ENCODE peak calls at places on chromosomes 16 and 17, in nine cellular contexts. L, M, G, W, Z, T, Q, N and R are unnamed samples.

GRCh38 chr16:55240933-55241332 is 83.1 kb upstream of the IRX6 start:
- DNase-seq in L (no peak), M (no peak), G (no peak), W (no peak), Z (no peak), T (no peak), Q (no peak), N (no peak), R (no peak)

GRCh38 chr17:74215332-74215727 is 2.0 kb downstream of the TTYH2 start:
- DNase-seq in L (no peak), M (peak), G (no peak), W (no peak), Z (no peak), T (peak), Q (no peak), N (no peak), R (no peak)

GRCh38 chr17:31089461-31089860 is 5.3 kb upstream of the NF1 start:
- DNase-seq in L (no peak), M (no peak), G (no peak), W (no peak), Z (no peak), T (no peak), Q (no peak), N (no peak), R (no peak)

GRCh38 chr16:24677388-24677787 is 52.1 kb upstream of the TNRC6A start:
- DNase-seq in L (no peak), M (no peak), G (no peak), W (no peak), Z (no peak), T (no peak), Q (no peak), N (no peak), R (no peak)

GRCh38 chr16:11257131-11257938 is 1.3 kb upstream of the SOCS1 start:
- DNase-seq in L (peak), M (peak), G (peak), W (peak), Z (peak), T (peak), Q (no peak), N (peak), R (peak)

GRCh38 chr16:2874584-2875362 is 8.2 kb upstream of the FLYWCH2 start:
- DNase-seq in L (peak), M (peak), G (peak), W (peak), Z (peak), T (peak), Q (no peak), N (peak), R (peak)

GRCh38 chr16:8721693-8722348 is 47.4 kb downstream of the ABAT start:
- DNase-seq in L (no peak), M (no peak), G (no peak), W (no peak), Z (no peak), T (no peak), Q (no peak), N (no peak), R (no peak)

GRCh38 chr17:26774291-26775218 is 519.4 kb upstream of the WSB1 start:
- DNase-seq in L (no peak), M (no peak), G (peak), W (no peak), Z (no peak), T (no peak), Q (no peak), N (no peak), R (no peak)

GRCh38 chr17:17165666-17166308 is 40.3 kb downstream of the PLD6 start:
- DNase-seq in L (no peak), M (no peak), G (peak), W (no peak), Z (no peak), T (no peak), Q (no peak), N (no peak), R (no peak)

GRCh38 chr17:81905424-81905875 is 3.4 kb downstream of the NPB start:
- DNase-seq in L (no peak), M (no peak), G (no peak), W (no peak), Z (no peak), T (no peak), Q (no peak), N (no peak), R (no peak)

GRCh38 chr17:28657756-28658155 is 4.0 kb downstream of the SDF2 start:
- DNase-seq in L (no peak), M (no peak), G (no peak), W (peak), Z (no peak), T (no peak), Q (no peak), N (no peak), R (peak)

GRCh38 chr17:45688820-45689219 is 95.3 kb upstream of the CRHR1 start:
- DNase-seq in L (no peak), M (no peak), G (no peak), W (no peak), Z (no peak), T (no peak), Q (no peak), N (no peak), R (no peak)

GRCh38 chr17:12402963-12403622 is 262.6 kb upstream of the MYOCD start:
- DNase-seq in L (no peak), M (no peak), G (no peak), W (peak), Z (no peak), T (no peak), Q (peak), N (no peak), R (no peak)

GRCh38 chr17:83053021-83053778 is 26.2 kb upstream of the METRNL start:
- DNase-seq in L (peak), M (no peak), G (peak), W (peak), Z (no peak), T (peak), Q (no peak), N (no peak), R (no peak)

GRCh38 chr17:16593356-16594102 is 24.5 kb upstream of the ZNF287 start:
- DNase-seq in L (no peak), M (no peak), G (no peak), W (peak), Z (no peak), T (no peak), Q (no peak), N (no peak), R (peak)

GRCh38 chr16:29154100-29154499 is 169.2 kb downstream of the LAT start:
- DNase-seq in L (no peak), M (peak), G (peak), W (no peak), Z (no peak), T (no peak), Q (no peak), N (peak), R (no peak)

GRCh38 chr17:43215341-43215740 is 3.7 kb downstream of the TMEM106A start:
- DNase-seq in L (no peak), M (no peak), G (no peak), W (no peak), Z (no peak), T (no peak), Q (no peak), N (no peak), R (no peak)

GRCh38 chr17:1724351-1724868 is at the start of gene WDR81:
- DNase-seq in L (peak), M (peak), G (peak), W (peak), Z (peak), T (peak), Q (no peak), N (peak), R (peak)

GRCh38 chr16:17245727-17246576 is 224.8 kb downstream of the XYLT1 start:
- DNase-seq in L (no peak), M (no peak), G (no peak), W (no peak), Z (no peak), T (no peak), Q (no peak), N (no peak), R (no peak)

GRCh38 chr17:28472871-28473497 is 460 bp upstream of the SLC13A2 start:
- DNase-seq in L (no peak), M (no peak), G (no peak), W (no peak), Z (no peak), T (no peak), Q (no peak), N (no peak), R (no peak)

GRCh38 chr16:75109732-75110243 is 6.8 kb downstream of the LDHD start:
- DNase-seq in L (peak), M (peak), G (peak), W (no peak), Z (no peak), T (peak), Q (no peak), N (no peak), R (peak)

GRCh38 chr17:79776378-79777165 is 1.4 kb upstream of the CBX2 start:
- DNase-seq in L (no peak), M (no peak), G (no peak), W (no peak), Z (no peak), T (no peak), Q (no peak), N (no peak), R (no peak)
- H3K4me3 ChIP-seq in L (no peak), M (peak), G (no peak), W (no peak), Z (no peak), T (peak), Q (no peak), N (no peak), R (no peak)

GRCh38 chr17:37744961-37745800 is at the start of gene HNF1B:
- DNase-seq in L (peak), M (no peak), G (no peak), W (no peak), Z (no peak), T (no peak), Q (no peak), N (no peak), R (no peak)

GRCh38 chr17:37747222-37747621 is 2.4 kb upstream of the HNF1B start:
- DNase-seq in L (no peak), M (no peak), G (no peak), W (no peak), Z (no peak), T (no peak), Q (no peak), N (no peak), R (no peak)

GRCh38 chr17:37746617-37747016 is 1.8 kb upstream of the HNF1B start:
- DNase-seq in L (no peak), M (no peak), G (no peak), W (no peak), Z (no peak), T (no peak), Q (no peak), N (no peak), R (no peak)

GRCh38 chr17:37744633-37744927 is 279 bp downstream of the HNF1B start:
- DNase-seq in L (no peak), M (no peak), G (no peak), W (no peak), Z (no peak), T (no peak), Q (no peak), N (no peak), R (no peak)

DNA sequence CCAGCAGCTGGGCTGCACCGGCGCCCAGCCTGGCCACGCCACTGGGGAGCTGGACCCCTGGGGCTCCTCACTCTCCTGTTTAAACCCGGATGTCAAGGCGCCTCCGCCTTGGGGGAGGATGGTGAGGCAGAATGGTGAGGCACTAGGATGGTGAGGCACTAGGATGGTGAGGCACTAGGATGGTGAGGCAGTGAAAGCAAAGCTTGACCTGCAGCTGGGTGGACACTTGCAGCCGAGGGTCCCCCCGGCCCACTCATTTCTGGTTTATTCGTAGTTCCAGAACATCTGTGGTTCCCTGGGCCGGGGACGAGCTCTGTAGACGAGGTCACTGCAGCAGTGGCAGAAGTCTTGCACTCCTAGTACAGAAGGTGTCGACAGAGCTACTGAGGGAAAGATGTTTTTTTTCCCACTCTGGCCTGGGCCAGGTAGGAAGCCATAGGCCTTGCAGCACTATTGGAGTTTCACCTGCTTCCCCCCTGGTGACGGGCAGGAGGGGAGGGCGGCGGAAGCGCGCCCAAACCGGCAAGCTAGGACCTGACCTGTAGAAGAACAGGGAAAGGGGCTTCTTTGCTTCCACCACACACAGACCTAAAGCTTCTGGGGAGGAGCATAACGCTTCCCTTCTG is 1.1 kb upstream of the HNF1B start:
- DNase-seq in L (no peak), M (no peak), G (no peak), W (no peak), Z (no peak), T (no peak), Q (no peak), N (no peak), R (no peak)
- H3K4me3 ChIP-seq in L (peak), M (no peak), G (no peak), W (no peak), Z (no peak), T (no peak), Q (no peak), N (no peak), R (no peak)

DNA sequence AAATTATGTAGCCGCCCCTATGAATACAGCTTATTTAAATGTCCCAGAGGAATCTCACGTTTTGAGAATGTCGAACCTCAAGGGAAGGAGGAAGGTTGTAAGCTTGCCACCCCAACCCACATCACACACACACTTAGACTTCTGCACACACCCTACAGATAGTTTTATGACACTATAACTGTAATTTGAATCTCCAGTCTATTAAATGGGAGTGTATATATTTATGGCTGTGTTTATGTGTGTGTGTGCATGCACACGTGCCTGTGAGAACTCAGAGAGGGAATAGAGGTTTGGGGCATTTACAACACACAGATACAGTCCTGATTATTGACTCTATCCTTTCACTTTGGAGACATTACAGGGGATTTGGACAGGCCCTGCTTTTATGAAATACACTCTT is 171.5 kb upstream of the MAF start:
- DNase-seq in L (no peak), M (no peak), G (no peak), W (no peak), Z (no peak), T (no peak), Q (no peak), N (no peak), R (no peak)
- H3K4me3 ChIP-seq in L (no peak), M (no peak), G (no peak), W (no peak), Z (no peak), T (no peak), Q (no peak), N (no peak), R (no peak)

GRCh38 chr17:48102700-48103378 is 1.6 kb upstream of the CBX1 start:
- DNase-seq in L (no peak), M (peak), G (no peak), W (no peak), Z (peak), T (no peak), Q (no peak), N (peak), R (no peak)
- H3K4me3 ChIP-seq in L (no peak), M (no peak), G (no peak), W (no peak), Z (no peak), T (no peak), Q (no peak), N (no peak), R (no peak)

DNA sequence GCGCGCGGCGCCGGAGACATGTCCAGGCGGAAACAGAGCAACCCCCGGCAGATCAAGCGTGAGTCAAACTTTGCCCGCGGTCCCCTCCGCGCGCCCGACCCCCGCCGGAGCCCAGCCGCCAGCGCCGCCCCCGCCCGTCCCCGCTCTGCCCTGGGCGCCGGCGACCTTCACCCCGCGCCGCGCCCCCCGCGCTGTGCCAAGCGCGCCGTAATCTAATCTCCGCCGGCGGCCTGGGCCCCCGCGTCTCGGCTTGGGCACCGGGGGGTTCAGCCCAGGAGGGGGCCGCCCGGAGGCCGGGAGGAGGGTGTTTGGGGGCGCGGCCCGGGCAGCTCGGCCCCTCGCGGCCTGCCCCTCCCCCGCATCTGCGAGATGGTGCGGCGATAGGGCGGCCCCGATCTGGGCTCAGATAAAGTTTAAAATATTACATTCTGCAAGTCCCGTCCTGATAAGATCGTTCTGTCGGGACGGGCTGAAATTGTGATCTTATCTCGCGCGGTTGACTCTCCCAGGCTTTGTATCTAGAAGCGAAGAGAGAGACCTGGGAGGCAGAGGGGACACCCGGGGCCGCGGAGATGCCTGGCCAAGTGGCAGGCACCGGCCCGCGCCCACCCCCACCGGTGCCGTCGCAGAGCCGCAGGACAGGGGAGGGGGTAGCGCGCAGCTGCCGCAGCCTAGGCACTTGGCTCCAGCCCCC is 688 bp downstream of the ZFPM1 start:
- DNase-seq in L (no peak), M (no peak), G (no peak), W (peak), Z (no peak), T (no peak), Q (no peak), N (no peak), R (peak)
- H3K4me3 ChIP-seq in L (peak), M (peak), G (peak), W (peak), Z (no peak), T (peak), Q (peak), N (peak), R (peak)

GRCh38 chr17:66633322-66633965 is 201.5 kb upstream of the CACNG5 start:
- DNase-seq in L (no peak), M (no peak), G (no peak), W (peak), Z (peak), T (no peak), Q (no peak), N (no peak), R (no peak)
- H3K4me3 ChIP-seq in L (no peak), M (no peak), G (no peak), W (no peak), Z (no peak), T (no peak), Q (no peak), N (no peak), R (no peak)

GRCh38 chr17:39701784-39702422 is 2.0 kb downstream of the ERBB2 start:
- DNase-seq in L (no peak), M (no peak), G (peak), W (no peak), Z (no peak), T (no peak), Q (no peak), N (no peak), R (no peak)
- H3K4me3 ChIP-seq in L (peak), M (no peak), G (no peak), W (peak), Z (no peak), T (no peak), Q (peak), N (peak), R (no peak)